ENCODE peak calls at places on chromosomes 2 and 18, in seven cellular contexts. L is CD8-positive, alpha-beta memory T cell; S is A549; Z is CD8-positive, alpha-beta T cell; P is SJSA1; B is uterus; G is aorta. N is an unnamed sample.

GRCh38 chr2:198499539-198499938 is 695.1 kb downstream of the PLCL1 start:
- DNase-seq in L (no peak), S (no peak), Z (no peak), P (no peak), B (no peak), G (peak; percentile 23), N (peak; percentile 33)

GRCh38 chr18:63850010-63850409 is 37.5 kb upstream of the SERPINB2 start:
- DNase-seq in L (no peak), S (peak; percentile 62), Z (no peak), P (no peak), B (no peak), G (no peak), N (no peak)

GRCh38 chr18:11761553-11761952 is 72.5 kb downstream of the GNAL start:
- DNase-seq in L (no peak), S (peak; percentile 18), Z (no peak), P (no peak), B (no peak), G (no peak), N (no peak)

GRCh38 chr2:47283687-47284086 is 119.3 kb upstream of the MSH2 start:
- DNase-seq in L (no peak), S (no peak), Z (no peak), P (no peak), B (no peak), G (no peak), N (no peak)

GRCh38 chr2:208657468-208657867 is 250.9 kb downstream of the PTH2R start:
- DNase-seq in L (no peak), S (peak; percentile 11), Z (no peak), P (no peak), B (no peak), G (no peak), N (no peak)

GRCh38 chr2:85772019-85772745 is 18.4 kb downstream of the ATOH8 start:
- DNase-seq in L (no peak), S (peak; percentile 90), Z (no peak), P (peak; percentile 99), B (peak; percentile 100), G (peak; percentile 98), N (peak; percentile 96)

GRCh38 chr2:45872211-45872610 is 220.7 kb downstream of the PRKCE start:
- DNase-seq in L (no peak), S (no peak), Z (no peak), P (no peak), B (no peak), G (no peak), N (no peak)

GRCh38 chr2:99777266-99777640 is 287.4 kb upstream of the REV1 start:
- DNase-seq in L (no peak), S (no peak), Z (no peak), P (no peak), B (no peak), G (no peak), N (no peak)

GRCh38 chr2:109702250-109702985 is 88.3 kb downstream of the SOWAHC start:
- DNase-seq in L (no peak), S (peak; percentile 25), Z (no peak), P (peak; percentile 76), B (no peak), G (no peak), N (peak; percentile 24)

GRCh38 chr2:19078709-19079108 is 279.7 kb downstream of the OSR1 start:
- DNase-seq in L (no peak), S (no peak), Z (no peak), P (no peak), B (no peak), G (no peak), N (no peak)

GRCh38 chr2:175251425-175252041 is 70.0 kb upstream of the ATP5MC3 start:
- DNase-seq in L (no peak), S (peak; percentile 46), Z (no peak), P (peak; percentile 21), B (no peak), G (no peak), N (no peak)

GRCh38 chr2:6310910-6311215 is 554.8 kb downstream of the CMPK2 start:
- DNase-seq in L (no peak), S (no peak), Z (no peak), P (no peak), B (no peak), G (no peak), N (no peak)

GRCh38 chr18:28175930-28176673 is 828 bp downstream of the CDH2 start:
- DNase-seq in L (no peak), S (peak; percentile 45), Z (no peak), P (peak; percentile 57), B (no peak), G (no peak), N (no peak)

GRCh38 chr2:124333789-124334188 is 308.7 kb downstream of the CNTNAP5 start:
- DNase-seq in L (no peak), S (no peak), Z (no peak), P (no peak), B (no peak), G (no peak), N (no peak)

GRCh38 chr18:65567372-65567771 is 183.4 kb upstream of the CDH7 start:
- DNase-seq in L (no peak), S (peak; percentile 17), Z (no peak), P (no peak), B (no peak), G (no peak), N (no peak)

GRCh38 chr18:29749699-29750098 is 1292.8 kb downstream of the DSC3 start:
- DNase-seq in L (no peak), S (no peak), Z (no peak), P (no peak), B (no peak), G (no peak), N (no peak)

GRCh38 chr2:25257931-25258771 is 83.6 kb downstream of the DNMT3A start:
- DNase-seq in L (no peak), S (no peak), Z (no peak), P (no peak), B (no peak), G (no peak), N (no peak)

GRCh38 chr2:30979822-30980245 is 158.4 kb downstream of the GALNT14 start:
- DNase-seq in L (no peak), S (peak; percentile 68), Z (no peak), P (no peak), B (peak; percentile 28), G (peak; percentile 87), N (peak; percentile 46)

GRCh38 chr2:173326806-173327205 is 27.9 kb upstream of the CDCA7 start:
- DNase-seq in L (no peak), S (no peak), Z (no peak), P (no peak), B (no peak), G (no peak), N (no peak)

GRCh38 chr2:74880054-74880728 is 46.3 kb downstream of the HK2 start:
- DNase-seq in L (no peak), S (no peak), Z (no peak), P (no peak), B (no peak), G (no peak), N (no peak)

GRCh38 chr2:234995332-234996007 is 43.7 kb downstream of the SH3BP4 start:
- DNase-seq in L (no peak), S (no peak), Z (no peak), P (no peak), B (no peak), G (no peak), N (no peak)

GRCh38 chr18:32735781-32736180 is 37.0 kb downstream of the KLHL14 start:
- DNase-seq in L (no peak), S (no peak), Z (no peak), P (peak; percentile 20), B (no peak), G (no peak), N (no peak)

GRCh38 chr2:23330214-23330613 is 54.8 kb upstream of the KLHL29 start:
- DNase-seq in L (no peak), S (peak; percentile 52), Z (no peak), P (no peak), B (no peak), G (no peak), N (no peak)

GRCh38 chr18:22694954-22695353 is 238.2 kb upstream of the RBBP8 start:
- DNase-seq in L (no peak), S (peak; percentile 83), Z (no peak), P (peak; percentile 83), B (peak; percentile 85), G (peak; percentile 79), N (no peak)

DNA sequence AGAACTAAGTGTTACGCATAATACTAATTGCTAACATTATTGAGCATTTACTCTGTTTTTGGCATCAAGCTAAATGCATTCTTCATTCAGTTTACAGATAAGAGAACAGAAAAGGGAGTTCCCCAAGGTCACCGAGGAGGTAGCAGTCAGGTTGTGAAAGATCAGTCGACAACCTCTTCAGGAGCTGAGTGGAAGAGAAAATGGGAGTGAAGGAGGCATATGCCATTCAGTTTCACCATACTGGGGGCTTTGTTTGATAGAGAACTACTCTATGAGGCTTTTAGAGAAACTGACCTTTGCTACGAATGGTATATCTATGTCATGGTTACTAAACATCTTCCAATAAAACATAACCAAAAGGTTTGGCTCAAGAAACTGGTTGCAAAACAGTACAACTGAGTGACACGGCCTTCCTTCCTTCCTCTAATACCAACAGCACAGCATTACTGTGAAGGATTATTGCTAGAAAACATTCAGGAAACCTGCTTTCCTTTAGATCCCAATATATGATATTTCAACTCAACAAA is 112.1 kb downstream of the RBMS1 start:
- DNase-seq in L (no peak), S (peak; percentile 47), Z (no peak), P (no peak), B (no peak), G (no peak), N (no peak)
- H3K4me3 ChIP-seq in L (no peak overlapping the region), S (no peak overlapping the region), Z (no peak overlapping the region), P (no peak overlapping the region), B (no peak overlapping the region), G (no peak overlapping the region), N (no peak overlapping the region)

GRCh38 chr18:79616651-79617518 is 62.7 kb upstream of the CTDP1 start:
- DNase-seq in L (no peak), S (no peak), Z (no peak), P (no peak), B (no peak), G (no peak), N (peak; percentile 75)
- H3K4me3 ChIP-seq in L (no peak overlapping the region), S (no peak overlapping the region), Z (no peak overlapping the region), P (no peak overlapping the region), B (peak overlapping the region; percentile 10), G (peak overlapping the region; percentile 28), N (no peak overlapping the region)

GRCh38 chr2:8575011-8575750 is 106.7 kb upstream of the ID2 start:
- DNase-seq in L (peak; percentile 49), S (no peak), Z (peak; percentile 52), P (no peak), B (no peak), G (peak; percentile 71), N (peak; percentile 78)
- H3K4me3 ChIP-seq in L (peak overlapping the region; percentile 22), S (no peak overlapping the region), Z (peak overlapping the region; percentile 31), P (no peak overlapping the region), B (no peak overlapping the region), G (no peak overlapping the region), N (no peak overlapping the region)

DNA sequence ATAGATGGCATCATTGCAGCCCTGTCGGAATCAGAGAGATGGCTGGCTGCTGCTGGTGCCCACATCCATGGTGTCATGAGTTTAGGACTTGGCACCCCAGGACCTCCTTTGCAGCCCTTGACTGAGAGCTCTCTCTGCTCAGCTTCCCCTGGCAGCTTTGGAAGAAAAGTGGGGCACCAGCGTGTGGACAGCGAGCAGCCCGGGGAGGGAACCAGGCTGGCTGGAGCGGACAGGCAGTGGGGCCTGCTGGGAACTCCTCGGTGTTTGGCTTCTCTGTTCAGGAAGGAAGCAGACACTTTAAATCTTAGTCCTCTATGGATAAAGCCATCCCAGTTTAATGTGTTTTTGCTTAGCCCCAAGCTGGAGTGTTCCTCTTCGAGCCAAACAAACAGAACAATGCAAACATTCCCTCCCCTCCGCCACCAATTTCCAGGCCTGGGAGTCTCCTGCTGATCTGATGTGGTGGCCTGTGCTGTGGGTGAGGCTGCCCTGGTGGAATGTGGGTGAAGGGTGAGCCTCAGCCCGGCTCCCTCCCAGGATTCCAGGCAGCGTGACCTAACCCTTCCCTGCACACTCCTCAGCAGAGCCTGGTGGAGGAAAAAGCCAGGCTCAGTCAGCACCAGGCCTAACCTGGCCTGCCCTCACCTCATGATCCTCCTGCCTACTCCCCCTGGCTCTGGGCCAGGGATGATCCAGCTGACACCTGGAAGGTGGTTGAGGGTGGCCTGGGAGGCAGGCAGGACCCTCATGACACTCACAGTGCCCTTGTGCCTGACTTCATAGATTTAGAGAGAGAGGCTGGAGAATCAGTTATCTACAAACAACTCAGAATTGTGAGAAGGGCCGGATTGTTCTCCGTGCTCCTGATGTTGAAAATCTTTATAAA is 21.6 kb upstream of the ITGB6 start:
- DNase-seq in L (no peak), S (peak; percentile 91), Z (no peak), P (peak; percentile 95), B (peak; percentile 32), G (no peak), N (peak; percentile 83)
- H3K4me3 ChIP-seq in L (no peak overlapping the region), S (no peak overlapping the region), Z (no peak overlapping the region), P (no peak overlapping the region), B (no peak overlapping the region), G (no peak overlapping the region), N (no peak overlapping the region)